ENCODE peak calls at places on chromosome 22, in eight cellular contexts. X is mammary epithelial cell; R is GM23338; K is AG08396; F is cardiac fibroblast; Z is epithelial cell of prostate; E is activated CD4-positive, alpha-beta T cell treated with anti-CD3 and anti-CD28 coated beads for 24 hours; O is SK-MEL-5. M is an unnamed sample.

GRCh38 chr22:42653992-42654391 is 4.8 kb upstream of the CYB5R3 start:
- DNase-seq in X (no peak), R (no peak), E (no peak), F (no peak), O (no peak), Z (no peak), K (no peak), M (no peak)

GRCh38 chr22:44160416-44160815 is 20.3 kb upstream of the PARVG start:
- DNase-seq in K (no peak), E (no peak), Z (no peak), R (no peak), X (no peak), F (no peak), O (no peak), M (no peak)

GRCh38 chr22:28910575-28911278 is 27.4 kb downstream of the ZNRF3 start:
- DNase-seq in X (no peak), K (no peak), Z (no peak), E (no peak), F (no peak), O (no peak), R (no peak), M (no peak)

GRCh38 chr22:20465759-20466077 is 28.1 kb upstream of the SCARF2 start:
- DNase-seq in K (no peak), R (no peak), E (no peak), O (no peak), F (no peak), X (no peak), Z (no peak), M (no peak)

GRCh38 chr22:22196018-22196533 is 48.5 kb upstream of the VPREB1 start:
- DNase-seq in X (no peak), E (no peak), K (no peak), O (no peak), Z (no peak), R (no peak), F (no peak), M (no peak)

GRCh38 chr22:43886231-43886630 is 5.6 kb downstream of the PNPLA5 start:
- DNase-seq in Z (no peak), E (no peak), O (no peak), K (peak; percentile 7), X (no peak), F (no peak), R (no peak), M (no peak)

GRCh38 chr22:27122561-27122960 is 465.2 kb downstream of the MIAT start:
- DNase-seq in E (no peak), R (no peak), F (no peak), O (no peak), X (no peak), K (no peak), Z (no peak), M (no peak)

GRCh38 chr22:38871360-38872171 is 450 bp downstream of the CBX6 start:
- DNase-seq in E (no peak), O (no peak), F (no peak), X (peak; percentile 25), K (no peak), Z (no peak), R (peak; percentile 53), M (no peak)

GRCh38 chr22:22959147-22959827 is 71.7 kb downstream of the IGLL5 start:
- DNase-seq in K (peak; percentile 44), X (peak; percentile 48), F (peak; percentile 82), O (peak; percentile 91), R (peak; percentile 91), Z (peak; percentile 1), E (peak; percentile 56), M (peak; percentile 82)

GRCh38 chr22:47548953-47549740 is 786.7 kb downstream of the TBC1D22A start:
- DNase-seq in O (no peak), E (no peak), F (no peak), K (no peak), R (no peak), Z (no peak), X (no peak), M (no peak)

GRCh38 chr22:41021039-41021654 is 70.0 kb downstream of the RBX1 start:
- DNase-seq in X (no peak), K (no peak), F (no peak), E (peak; percentile 1), O (no peak), Z (no peak), R (peak; percentile 49), M (no peak)

GRCh38 chr22:35872451-35872850 is 154.8 kb downstream of the APOL5 start:
- DNase-seq in R (no peak), F (no peak), O (no peak), Z (no peak), K (no peak), X (no peak), E (no peak), M (no peak)

GRCh38 chr22:24125942-24126341 is 55.3 kb upstream of the SUSD2 start:
- DNase-seq in X (no peak), E (no peak), F (no peak), O (no peak), R (no peak), Z (no peak), K (no peak), M (no peak)

GRCh38 chr22:48333816-48334735 is 1493.6 kb downstream of the BRD1 start:
- DNase-seq in O (no peak), Z (no peak), F (no peak), E (no peak), X (no peak), K (no peak), R (no peak), M (no peak)

GRCh38 chr22:25221790-25222189 is 2.4 kb downstream of the CRYBB2 start:
- DNase-seq in E (no peak), X (no peak), O (no peak), K (no peak), R (no peak), F (no peak), Z (no peak), M (no peak)

GRCh38 chr22:45918455-45919370 is 58.2 kb downstream of the WNT7B start:
- DNase-seq in F (peak; percentile 53), O (no peak), R (no peak), Z (peak; percentile 26), X (peak; percentile 46), E (no peak), K (no peak), M (peak; percentile 73)

GRCh38 chr22:19606332-19607197 is 82.4 kb upstream of the CLDN5 start:
- DNase-seq in K (no peak), E (no peak), F (no peak), O (no peak), R (no peak), X (no peak), Z (no peak), M (no peak)

GRCh38 chr22:39498368-39498767 is 3.7 kb upstream of the MIEF1 start:
- DNase-seq in X (no peak), R (no peak), F (no peak), E (no peak), K (no peak), O (no peak), Z (no peak), M (no peak)

GRCh38 chr22:49604732-49605302 is 222.9 kb downstream of the BRD1 start:
- DNase-seq in Z (no peak), K (no peak), E (no peak), O (no peak), X (no peak), R (peak; percentile 1), F (no peak), M (no peak)

GRCh38 chr22:43152355-43153071 is 1.2 kb downstream of the TSPO start:
- DNase-seq in R (no peak), F (peak; percentile 38), O (peak; percentile 74), K (peak; percentile 75), Z (no peak), E (peak; percentile 44), X (peak; percentile 68), M (peak; percentile 55)

GRCh38 chr22:45083659-45084305 is 74.0 kb upstream of the PHF21B start:
- DNase-seq in X (peak; percentile 65), O (no peak), K (peak; percentile 72), Z (peak; percentile 55), E (peak; percentile 21), F (peak; percentile 78), R (no peak), M (peak; percentile 43)

GRCh38 chr22:46730568-46731245 is 7.3 kb downstream of the CERK start:
- DNase-seq in R (no peak), F (no peak), O (no peak), Z (no peak), X (no peak), E (no peak), K (no peak), M (no peak)

GRCh38 chr22:17753401-17753989 is 20.8 kb downstream of the BID start:
- DNase-seq in O (no peak), F (peak; percentile 47), K (no peak), X (peak; percentile 23), Z (no peak), R (no peak), E (no peak), M (peak; percentile 58)

GRCh38 chr22:29702025-29702930 is 17.5 kb upstream of the CABP7 start:
- DNase-seq in E (no peak), O (peak; percentile 14), F (peak; percentile 8), R (no peak), Z (no peak), K (no peak), X (no peak), M (no peak)

GRCh38 chr22:31490496-31490925 is 869 bp upstream of the EIF4ENIF1 start:
- DNase-seq in K (peak; percentile 79), X (peak; percentile 67), E (peak; percentile 28), R (peak; percentile 58), O (peak; percentile 68), Z (peak; percentile 2), F (peak; percentile 71), M (peak; percentile 84)

M was measured in fibroblast of lung.